ENCODE peak calls at places on chromosomes 7 and 10, in ten cellular contexts. M is IMR-90, F is A549, Q is K562, X is heart left ventricle, J is adrenal gland, L is uterus, V is prostate gland, O is transverse colon, P is right lobe of liver. K is an unnamed sample.

GRCh38 chr7:71636329-71636728 is 504.4 kb downstream of the GALNT17 start:
- DNase-seq in F (no peak), O (no peak), X (peak), L (no peak), M (no peak), Q (no peak), P (no peak), J (no peak), V (no peak), K (no peak)

GRCh38 chr10:101629781-101630419 is 41.8 kb downstream of the DPCD start:
- DNase-seq in P (no peak), J (no peak), X (no peak), F (no peak), L (no peak), Q (no peak), M (no peak), O (no peak), V (no peak), K (no peak)

GRCh38 chr7:12138421-12138820 is 72.7 kb upstream of the TMEM106B start:
- DNase-seq in V (no peak), Q (no peak), F (no peak), L (no peak), P (no peak), X (no peak), O (no peak), J (no peak), M (no peak), K (no peak)

GRCh38 chr7:148753224-148753623 is 54.5 kb downstream of the CUL1 start:
- DNase-seq in Q (peak), J (no peak), L (no peak), F (no peak), M (peak), O (no peak), V (no peak), P (no peak), X (no peak), K (no peak)

GRCh38 chr7:2936891-2937580 is 92.9 kb upstream of the GNA12 start:
- DNase-seq in J (peak), O (no peak), F (no peak), P (peak), Q (no peak), M (no peak), X (no peak), V (no peak), L (no peak), K (no peak)

GRCh38 chr10:63930584-63930983 is 409.4 kb downstream of the REEP3 start:
- DNase-seq in M (no peak), O (no peak), X (no peak), Q (no peak), L (no peak), V (no peak), J (no peak), F (no peak), P (no peak), K (no peak)

GRCh38 chr7:14962778-14963177 is 60.2 kb upstream of the DGKB start:
- DNase-seq in F (no peak), X (no peak), J (no peak), M (no peak), O (no peak), P (no peak), L (no peak), V (no peak), Q (no peak), K (no peak)

GRCh38 chr7:155344618-155345433 is 47.1 kb downstream of the INSIG1 start:
- DNase-seq in X (peak), O (peak), L (peak), P (peak), V (peak), M (peak), F (peak), Q (peak), J (peak), K (peak)

GRCh38 chr10:47033541-47034270 is 122.5 kb downstream of the PTPN20 start:
- DNase-seq in V (no peak), O (no peak), J (no peak), X (no peak), L (peak), P (peak), Q (no peak), M (no peak), F (no peak), K (no peak)

GRCh38 chr7:100720320-100720644 is at the start of gene EPO:
- DNase-seq in L (no peak), P (no peak), Q (peak), J (no peak), V (no peak), F (no peak), X (no peak), O (no peak), M (no peak), K (no peak)

GRCh38 chr10:35501923-35502322 is 103.2 kb upstream of the GJD4 start:
- DNase-seq in F (no peak), L (no peak), Q (no peak), X (no peak), M (no peak), P (no peak), V (no peak), J (no peak), O (no peak), K (no peak)

GRCh38 chr10:110504111-110504735 is 6.5 kb downstream of the DUSP5 start:
- DNase-seq in L (peak), F (peak), P (peak), X (peak), M (peak), O (peak), V (no peak), Q (peak), J (peak), K (peak)

GRCh38 chr7:6590645-6591110 is 857 bp downstream of the INTS15 start:
- DNase-seq in P (no peak), F (peak), Q (no peak), V (no peak), J (no peak), O (no peak), X (no peak), L (no peak), M (no peak), K (no peak)

GRCh38 chr10:109902992-109903947 is 20.0 kb downstream of the XPNPEP1 start:
- DNase-seq in M (peak), F (no peak), L (no peak), X (no peak), P (no peak), J (no peak), V (peak), Q (no peak), O (no peak), K (no peak)

GRCh38 chr10:127405221-127405620 is 143.9 kb upstream of the NPS start:
- DNase-seq in O (no peak), Q (no peak), J (no peak), M (peak), F (no peak), X (no peak), V (no peak), L (no peak), P (no peak), K (no peak)

GRCh38 chr7:84524714-84525694 is 330.4 kb upstream of the SEMA3A start:
- DNase-seq in P (no peak), J (no peak), Q (no peak), M (peak), L (no peak), F (peak), O (no peak), V (no peak), X (no peak), K (no peak)

GRCh38 chr10:132488231-132488821 is 49.3 kb upstream of the INPP5A start:
- DNase-seq in M (no peak), L (peak), Q (no peak), O (no peak), P (peak), J (no peak), X (no peak), V (no peak), F (no peak), K (no peak)

GRCh38 chr10:124522903-124523260 is 61.3 kb downstream of the LHPP start:
- DNase-seq in P (peak), Q (no peak), X (no peak), O (peak), L (no peak), J (peak), F (peak), V (no peak), M (no peak), K (no peak)

GRCh38 chr7:29988391-29989256 is 977 bp downstream of the SCRN1 start:
- DNase-seq in M (peak), L (peak), X (peak), Q (no peak), F (peak), J (peak), P (peak), V (no peak), O (peak), K (peak)

GRCh38 chr7:142125576-142125975 is 14.1 kb downstream of the MGAM2 start:
- DNase-seq in F (peak), V (no peak), O (no peak), X (no peak), M (no peak), Q (no peak), J (no peak), P (no peak), L (no peak), K (no peak)

GRCh38 chr10:3727268-3727667 is 57.7 kb downstream of the KLF6 start:
- DNase-seq in V (no peak), O (no peak), Q (no peak), P (no peak), L (no peak), M (no peak), F (no peak), X (no peak), J (no peak), K (no peak)

GRCh38 chr7:50818324-50818723 is 35.6 kb upstream of the GRB10 start:
- DNase-seq in O (no peak), Q (no peak), L (no peak), V (peak), M (no peak), J (peak), F (no peak), P (no peak), X (no peak), K (no peak)

GRCh38 chr7:128361463-128362441 is at the start of gene PRRT4:
- DNase-seq in O (peak), X (no peak), P (no peak), L (no peak), Q (peak), M (no peak), F (peak), V (no peak), J (no peak), K (peak)

GRCh38 chr7:112260941-112261340 is 54.4 kb downstream of the ZNF277 start:
- DNase-seq in F (no peak), P (no peak), V (no peak), M (no peak), X (no peak), Q (no peak), O (no peak), J (no peak), L (no peak), K (no peak)

GRCh38 chr10:33800545-33800944 is 466.1 kb upstream of the NRP1 start:
- DNase-seq in F (no peak), X (peak), Q (no peak), L (no peak), J (no peak), P (no peak), M (peak), O (no peak), V (peak), K (no peak)

GRCh38 chr10:21527634-21528451 is 2.4 kb upstream of the SKIDA1 start:
- DNase-seq in P (no peak), F (peak), L (no peak), J (no peak), V (no peak), Q (no peak), O (no peak), M (peak), X (no peak), K (no peak)

GRCh38 chr7:137628211-137628610 is 218.6 kb downstream of the DGKI start:
- DNase-seq in F (no peak), P (no peak), M (peak), L (no peak), V (no peak), J (no peak), O (no peak), Q (no peak), X (no peak), K (no peak)

GRCh38 chr7:135757719-135758411 is 9.3 kb upstream of the FAM180A start:
- DNase-seq in P (no peak), F (no peak), O (no peak), L (peak), M (peak), X (peak), J (peak), V (no peak), Q (no peak), K (peak)

GRCh38 chr10:49092477-49092876 is 22.8 kb downstream of the VSTM4 start:
- DNase-seq in L (no peak), P (no peak), O (no peak), X (no peak), V (no peak), J (no peak), F (no peak), Q (no peak), M (no peak), K (peak)

GRCh38 chr7:105480931-105481330 is 41.1 kb downstream of the PUS7 start:
- DNase-seq in O (no peak), F (no peak), J (no peak), Q (no peak), P (no peak), V (no peak), X (no peak), M (peak), L (no peak), K (no peak)

GRCh38 chr10:14396441-14397048 is 65.8 kb upstream of the FRMD4A start:
- DNase-seq in L (no peak), V (no peak), X (no peak), O (no peak), Q (peak), F (no peak), M (no peak), P (no peak), J (no peak), K (no peak)

GRCh38 chr7:95493844-95494243 is 8.1 kb downstream of the ASB4 start:
- DNase-seq in J (no peak), Q (no peak), X (no peak), F (no peak), V (no peak), P (no peak), O (no peak), L (no peak), M (no peak), K (no peak)

GRCh38 chr7:22569586-22570321 is 69.8 kb upstream of the STEAP1B start:
- DNase-seq in X (no peak), J (peak), Q (no peak), F (no peak), V (no peak), L (no peak), O (peak), P (no peak), M (peak), K (no peak)

GRCh38 chr10:72335394-72336258 is 19.1 kb downstream of the DNAJB12 start:
- DNase-seq in X (peak), O (peak), V (no peak), M (no peak), Q (no peak), P (no peak), F (no peak), L (peak), J (peak), K (peak)

GRCh38 chr7:80145780-80146422 is 11.3 kb downstream of the GNAI1 start:
- DNase-seq in J (no peak), V (no peak), Q (no peak), L (no peak), X (no peak), M (peak), F (peak), O (no peak), P (no peak), K (no peak)

GRCh38 chr7:123624527-123625183 is 23.0 kb downstream of the ASB15 start:
- DNase-seq in Q (peak), J (peak), X (peak), L (no peak), O (peak), V (no peak), F (peak), M (peak), P (no peak), K (peak)

GRCh38 chr7:16698200-16698910 is 52.4 kb downstream of the BZW2 start:
- DNase-seq in P (no peak), O (no peak), X (no peak), F (no peak), Q (no peak), L (no peak), J (no peak), V (no peak), M (no peak), K (no peak)

GRCh38 chr7:33075818-33076483 is 13.4 kb upstream of the NT5C3A start:
- DNase-seq in O (no peak), P (no peak), L (no peak), F (no peak), M (no peak), Q (no peak), X (no peak), V (no peak), J (no peak), K (no peak)

GRCh38 chr10:42780456-42780855 is 2.1 kb upstream of the BMS1 start:
- DNase-seq in M (no peak), X (no peak), O (no peak), V (no peak), F (no peak), P (no peak), Q (no peak), L (no peak), J (no peak), K (no peak)

GRCh38 chr10:42781893-42782445 is 626 bp upstream of the BMS1 start:
- DNase-seq in X (no peak), O (peak), J (peak), M (no peak), Q (no peak), P (no peak), L (peak), V (no peak), F (peak), K (no peak)

GRCh38 chr10:42785759-42786158 is 3.2 kb downstream of the BMS1 start:
- DNase-seq in P (no peak), V (no peak), J (no peak), Q (no peak), F (no peak), L (no peak), X (no peak), M (no peak), O (no peak), K (no peak)

GRCh38 chr10:42782446-42783180 is at the start of gene BMS1:
- DNase-seq in P (peak), X (peak), Q (peak), L (peak), M (peak), V (peak), J (peak), F (peak), O (peak), K (peak)

GRCh38 chr10:42783181-42783549 is 570 bp downstream of the BMS1 start:
- DNase-seq in J (peak), P (no peak), V (peak), X (peak), O (peak), F (peak), M (peak), L (no peak), Q (no peak), K (no peak)
- H3K27ac ChIP-seq in J (peak), P (peak), V (peak), X (peak), O (peak), F (peak), M (peak), L (peak), Q (peak), K (no peak)

GRCh38 chr10:61869772-61870520 is 31.6 kb upstream of the ARID5B start:
- DNase-seq in O (no peak), J (no peak), Q (no peak), V (no peak), X (no peak), F (no peak), P (no peak), L (no peak), M (peak), K (no peak)
- H3K4me3 ChIP-seq in O (peak), J (no peak), Q (no peak), V (no peak), X (no peak), F (no peak), P (no peak), L (no peak), M (peak), K (no peak)

GRCh38 chr10:128727114-128727513 is 600.9 kb upstream of the MKI67 start:
- DNase-seq in P (no peak), X (no peak), O (no peak), Q (no peak), L (no peak), V (no peak), F (no peak), J (no peak), M (no peak), K (no peak)

GRCh38 chr10:128730922-128731321 is 604.7 kb upstream of the MKI67 start:
- DNase-seq in J (no peak), O (no peak), M (no peak), F (no peak), P (no peak), X (no peak), L (no peak), V (no peak), Q (no peak), K (no peak)

GRCh38 chr10:128725531-128725930 is 599.3 kb upstream of the MKI67 start:
- DNase-seq in J (no peak), O (no peak), Q (no peak), M (no peak), F (no peak), L (no peak), V (no peak), P (no peak), X (no peak), K (no peak)

GRCh38 chr10:128734161-128734560 is 607.9 kb upstream of the MKI67 start:
- DNase-seq in Q (no peak), L (no peak), X (no peak), V (no peak), P (no peak), F (no peak), O (no peak), M (no peak), J (no peak), K (no peak)

GRCh38 chr10:128729910-128730420 is 603.7 kb upstream of the MKI67 start:
- DNase-seq in F (no peak), Q (no peak), M (no peak), O (no peak), X (no peak), V (no peak), L (no peak), J (no peak), P (no peak), K (no peak)
- TF ChIP-seq POLR2A in F (no peak), Q (no peak), M (no peak), O (no peak), X (no peak), V (no peak), L (no peak), J (no peak), P (no peak), K (no peak)

GRCh38 chr7:92699560-92699959 is 109.4 kb upstream of the FAM133B start:
- DNase-seq in J (no peak), V (no peak), Q (no peak), L (no peak), M (peak), O (no peak), P (no peak), X (no peak), F (no peak), K (no peak)
- H3K27ac ChIP-seq in J (no peak), V (no peak), Q (no peak), L (no peak), M (no peak), O (no peak), P (peak), X (no peak), F (peak), K (no peak)

GRCh38 chr7:97623333-97623732 is 108.6 kb upstream of the TAC1 start:
- DNase-seq in L (no peak), F (no peak), O (no peak), J (no peak), X (no peak), Q (no peak), M (no peak), P (no peak), V (no peak), K (no peak)

DNA sequence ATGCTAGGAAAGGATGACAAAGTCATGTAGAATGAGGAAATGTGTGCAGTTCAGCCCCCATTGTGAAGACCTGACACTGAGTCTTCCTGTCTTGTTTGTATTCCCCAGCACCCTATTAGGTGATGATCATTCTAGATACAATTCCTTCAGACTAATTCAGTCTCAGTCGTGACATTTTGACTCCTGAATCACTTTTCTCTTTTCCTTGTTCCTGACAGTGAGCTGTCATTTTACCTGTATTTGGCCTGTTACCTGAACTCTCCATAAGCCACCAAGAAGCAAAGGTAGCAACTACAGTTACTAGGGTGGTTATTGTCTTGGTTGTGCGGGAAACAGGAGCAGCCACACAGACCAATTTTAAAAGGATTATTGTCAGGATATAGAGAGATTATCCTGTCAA is 111.4 kb upstream of the TAC1 start:
- DNase-seq in F (no peak), M (no peak), P (no peak), X (no peak), J (no peak), O (no peak), Q (no peak), L (no peak), V (no peak), K (no peak)
- H3K4me3 ChIP-seq in F (no peak), M (no peak), P (no peak), X (no peak), J (no peak), O (no peak), Q (no peak), L (no peak), V (no peak), K (no peak)

GRCh38 chr7:422886-423225 is 96.8 kb downstream of the PDGFA start:
- DNase-seq in Q (no peak), M (no peak), L (no peak), O (no peak), J (no peak), X (no peak), V (no peak), F (no peak), P (peak), K (no peak)

GRCh38 chr7:422191-422885 is 97.3 kb downstream of the PDGFA start:
- DNase-seq in L (no peak), M (no peak), J (no peak), F (no peak), P (peak), Q (no peak), V (no peak), X (no peak), O (no peak), K (no peak)

GRCh38 chr7:420142-421055 is 99.2 kb downstream of the PDGFA start:
- DNase-seq in V (no peak), Q (no peak), F (no peak), O (no peak), P (peak), L (no peak), X (peak), J (no peak), M (no peak), K (no peak)

GRCh38 chr7:423312-424260 is 96.1 kb downstream of the PDGFA start:
- DNase-seq in F (no peak), X (no peak), P (peak), M (no peak), Q (no peak), L (no peak), J (no peak), V (no peak), O (no peak), K (no peak)

GRCh38 chr7:421056-421991 is 98.3 kb downstream of the PDGFA start:
- DNase-seq in L (no peak), X (peak), Q (no peak), J (no peak), V (no peak), O (no peak), P (peak), M (no peak), F (no peak), K (no peak)
- TF ChIP-seq POLR2A in L (no peak), X (no peak), Q (no peak), J (no peak), V (no peak), O (no peak), P (no peak), M (no peak), F (no peak), K (no peak)